ENCODE peak calls at places on chromosome 15, in seven cellular contexts. Q is hypothalamus; Y is right atrium auricular region; L is GM23338; R is dorsolateral prefrontal cortex; E is effector memory CD8-positive, alpha-beta T cell; Z is Kasumi-1. P is an unnamed sample.
A peak's percentile ranks its signal among the peaks of the same experiment; 100 is the strongest.

GRCh38 chr15:47688573-47689086 is 28.7 kb upstream of the SEMA6D start:
- DNase-seq in Y (no peak), L (no peak), R (no peak), E (no peak), Q (no peak), Z (no peak), P (no peak)

GRCh38 chr15:51121118-51121517 is 26.4 kb upstream of the TNFAIP8L3 start:
- DNase-seq in Q (no peak), Z (peak; percentile 66), R (no peak), E (no peak), L (no peak), Y (no peak), P (no peak)

GRCh38 chr15:61661791-61662190 is 398.5 kb downstream of the VPS13C start:
- DNase-seq in E (no peak), Q (no peak), Y (no peak), Z (no peak), R (no peak), L (no peak), P (no peak)

GRCh38 chr15:49215768-49216739 is 46.0 kb downstream of the GALK2 start:
- DNase-seq in Z (peak; percentile 18), Q (no peak), L (peak; percentile 60), R (no peak), Y (no peak), E (no peak), P (no peak)

GRCh38 chr15:70486451-70487379 is 276.6 kb downstream of the UACA start:
- DNase-seq in R (no peak), Z (peak; percentile 87), Y (no peak), L (no peak), E (peak; percentile 59), Q (no peak), P (peak; percentile 64)

GRCh38 chr15:84734794-84735479 is 13.5 kb upstream of the ZNF592 start:
- DNase-seq in R (no peak), Y (no peak), L (peak; percentile 98), Z (peak; percentile 72), E (peak; percentile 39), Q (no peak), P (no peak)

GRCh38 chr15:92076536-92076935 is 223.0 kb downstream of the SLCO3A1 start:
- DNase-seq in Y (no peak), L (no peak), Z (no peak), E (no peak), R (no peak), Q (no peak), P (no peak)

GRCh38 chr15:89378699-89379422 is 44.2 kb upstream of the POLG start:
- DNase-seq in E (no peak), Q (no peak), L (peak; percentile 55), Z (no peak), Y (no peak), R (no peak), P (no peak)

GRCh38 chr15:79007066-79007465 is 62.2 kb upstream of the CTSH start:
- DNase-seq in Z (peak; percentile 27), R (no peak), Q (no peak), Y (no peak), E (peak; percentile 11), L (peak; percentile 89), P (no peak)

GRCh38 chr15:64311566-64311965 is 44.4 kb downstream of the CSNK1G1 start:
- DNase-seq in Z (no peak), Y (no peak), E (no peak), L (no peak), R (no peak), Q (no peak), P (no peak)

GRCh38 chr15:63195257-63196023 is 6.0 kb downstream of the RAB8B start:
- DNase-seq in R (no peak), Y (peak; percentile 56), L (no peak), E (no peak), Q (no peak), Z (peak; percentile 22), P (no peak)

GRCh38 chr15:80404719-80405553 is 754 bp downstream of the ARNT2 start:
- DNase-seq in Y (no peak), L (peak; percentile 67), Z (no peak), Q (peak; percentile 35), E (no peak), R (peak; percentile 66), P (no peak)

GRCh38 chr15:73540161-73540560 is 93.0 kb downstream of the NPTN start:
- DNase-seq in R (no peak), L (no peak), E (no peak), Q (no peak), Y (no peak), Z (no peak), P (no peak)

GRCh38 chr15:48380183-48380582 is 49.0 kb downstream of the DUT start:
- DNase-seq in E (no peak), Q (no peak), L (no peak), Z (no peak), R (no peak), Y (no peak), P (no peak)

GRCh38 chr15:65287515-65287845 is 797 bp upstream of the PARP16 start:
- DNase-seq in R (no peak), L (no peak), Z (no peak), Q (no peak), Y (no peak), E (no peak), P (no peak)

GRCh38 chr15:20344601-20345400 is 196.8 kb downstream of the GOLGA6L6 start:
- DNase-seq in Y (no peak), E (no peak), Q (no peak), R (no peak), L (no peak), Z (no peak), P (no peak)

GRCh38 chr15:59372352-59373211 is at the start of gene MYO1E:
- DNase-seq in Q (peak; percentile 75), Z (no peak), E (peak; percentile 6), R (peak; percentile 93), L (peak; percentile 98), Y (peak; percentile 95), P (peak; percentile 94)

GRCh38 chr15:83114856-83115255 is 7.4 kb downstream of the TM6SF1 start:
- DNase-seq in E (no peak), Z (no peak), Q (no peak), R (no peak), Y (no peak), L (no peak), P (no peak)

GRCh38 chr15:83999396-84000120 is 236.0 kb upstream of the GOLGA6L4 start:
- DNase-seq in Y (no peak), Q (no peak), E (no peak), R (no peak), Z (no peak), L (no peak), P (no peak)

GRCh38 chr15:50675524-50676144 is 11.0 kb downstream of the TRPM7 start:
- DNase-seq in Y (no peak), Q (no peak), L (peak; percentile 30), E (peak; percentile 11), Z (peak; percentile 22), R (no peak), P (no peak)

GRCh38 chr15:81887913-81888312 is 157.9 kb downstream of the MEX3B start:
- DNase-seq in Z (no peak), L (no peak), Y (no peak), Q (no peak), R (peak; percentile 6), E (no peak), P (no peak)

GRCh38 chr15:79811406-79812405 is 85.1 kb downstream of the MTHFS start:
- DNase-seq in E (no peak), Q (no peak), L (no peak), Y (peak; percentile 72), Z (no peak), R (no peak), P (peak; percentile 78)

GRCh38 chr15:45307230-45307924 is 55.3 kb downstream of the SLC28A2 start:
- DNase-seq in Z (peak; percentile 14), Y (no peak), Q (no peak), R (no peak), L (peak; percentile 18), E (no peak), P (no peak)

GRCh38 chr15:74390552-74391288 is 23.3 kb upstream of the CYP11A1 start:
- DNase-seq in R (no peak), Z (peak; percentile 42), Y (no peak), Q (no peak), E (no peak), L (no peak), P (no peak)

GRCh38 chr15:52652984-52653383 is 26.2 kb downstream of the ATOSA start:
- DNase-seq in Q (no peak), L (no peak), R (no peak), Z (no peak), Y (no peak), E (no peak), P (no peak)

GRCh38 chr15:22884344-22884743 is 45.9 kb downstream of the NIPA2 start:
- DNase-seq in Z (no peak), L (peak; percentile 32), R (no peak), E (no peak), Y (no peak), Q (no peak), P (no peak)

GRCh38 chr15:88299502-88299901 is 43.0 kb upstream of the NTRK3 start:
- DNase-seq in E (no peak), Q (no peak), R (no peak), Y (no peak), L (no peak), Z (no peak), P (no peak)

GRCh38 chr15:80208758-80209734 is 43.0 kb downstream of the CTXND1 start:
- DNase-seq in Y (peak; percentile 5), R (no peak), E (no peak), L (no peak), Q (no peak), Z (no peak), P (no peak)

GRCh38 chr15:51377038-51377761 is 35.7 kb downstream of the GLDN start:
- DNase-seq in Z (no peak), Y (no peak), E (no peak), R (no peak), Q (no peak), L (no peak), P (no peak)

GRCh38 chr15:39666671-39667070 is 85.8 kb downstream of the THBS1 start:
- DNase-seq in Y (no peak), Q (no peak), Z (no peak), L (peak; percentile 74), R (no peak), E (no peak), P (no peak)

GRCh38 chr15:69523010-69524001 is 70.7 kb downstream of the RPLP1 start:
- DNase-seq in L (peak; percentile 91), Q (peak; percentile 39), Z (peak; percentile 50), R (peak; percentile 77), Y (peak; percentile 83), E (peak; percentile 50), P (peak; percentile 83)

GRCh38 chr15:89781891-89782618 is 5.9 kb downstream of the MESP2 start:
- DNase-seq in Y (no peak), R (no peak), Z (no peak), Q (no peak), L (no peak), E (no peak), P (peak; percentile 85)

GRCh38 chr15:67550522-67550921 is 8.0 kb downstream of the MAP2K5 start:
- DNase-seq in R (no peak), Y (no peak), L (no peak), Q (no peak), E (no peak), Z (no peak), P (no peak)

GRCh38 chr15:90909976-90910375 is 6.9 kb downstream of the MAN2A2 start:
- DNase-seq in Z (no peak), L (no peak), E (no peak), Q (no peak), Y (no peak), R (no peak), P (no peak)

GRCh38 chr15:101046826-101047225 is 127.7 kb downstream of the LRRK1 start:
- DNase-seq in Y (no peak), L (no peak), Z (no peak), Q (no peak), E (no peak), R (no peak), P (peak; percentile 25)